ENCODE peak calls at places on chromosomes 16 and 17, in nine cellular contexts. L is stimulated activated CD4-positive, alpha-beta T cell treated with anti-CD3 and anti-CD28 coated beads, Interleukin-12 subunit alpha, Interleukin-12 subunit beta, amount 100 ng/mL, for 48 hours; Z is HS-5; O is AG10803; H is NCI-H1694 treated with DMSO at 0.1 percent for 48 hours; P is ELR; I is activated CD8-positive, alpha-beta T cell treated with anti-CD3 and anti-CD28 coated beads for 36 hours; Y is endothelial cell of umbilical vein; B is AG20443. S is an unnamed sample.

GRCh38 chr17:81558941-81559806 is 7.0 kb upstream of the FAAP100 start:
- DNase-seq in L (no peak), Z (no peak), O (no peak), H (no peak), P (peak), I (no peak), Y (no peak), B (no peak), S (no peak)

GRCh38 chr17:68198931-68199836 is 48.7 kb upstream of the AMZ2 start:
- DNase-seq in L (no peak), Z (no peak), O (no peak), H (no peak), P (no peak), I (peak), Y (no peak), B (peak), S (no peak)

GRCh38 chr16:4521971-4522623 is 16.5 kb downstream of the CDIP1 start:
- DNase-seq in L (no peak), Z (no peak), O (no peak), H (peak), P (no peak), I (no peak), Y (no peak), B (no peak), S (no peak)

GRCh38 chr17:35449371-35449931 is 885 bp upstream of the SLFN13 start:
- DNase-seq in L (no peak), Z (no peak), O (no peak), H (no peak), P (peak), I (no peak), Y (no peak), B (peak), S (no peak)

GRCh38 chr17:82772026-82772425 is 20.2 kb downstream of the TBCD start:
- DNase-seq in L (no peak), Z (no peak), O (peak), H (no peak), P (peak), I (no peak), Y (no peak), B (no peak), S (no peak)

GRCh38 chr16:27205436-27206065 is 2.2 kb downstream of the KDM8 start:
- DNase-seq in L (no peak), Z (no peak), O (no peak), H (no peak), P (no peak), I (no peak), Y (no peak), B (no peak), S (no peak)

GRCh38 chr16:70018254-70018653 is 67.1 kb downstream of the CLEC18A start:
- DNase-seq in L (no peak), Z (no peak), O (peak), H (no peak), P (peak), I (peak), Y (peak), B (no peak), S (peak)

GRCh38 chr16:12793120-12793889 is 10.4 kb downstream of the CPPED1 start:
- DNase-seq in L (no peak), Z (no peak), O (no peak), H (no peak), P (no peak), I (no peak), Y (no peak), B (no peak), S (no peak)

GRCh38 chr16:84768061-84768797 is 51.6 kb upstream of the CRISPLD2 start:
- DNase-seq in L (no peak), Z (no peak), O (peak), H (no peak), P (no peak), I (no peak), Y (no peak), B (no peak), S (no peak)

GRCh38 chr17:34706029-34706428 is 126.6 kb downstream of the TMEM132E start:
- DNase-seq in L (no peak), Z (no peak), O (no peak), H (no peak), P (peak), I (peak), Y (no peak), B (peak), S (peak)

GRCh38 chr17:38825762-38826247 is 684 bp upstream of the CWC25 start:
- DNase-seq in L (no peak), Z (no peak), O (no peak), H (no peak), P (no peak), I (no peak), Y (no peak), B (no peak), S (no peak)

GRCh38 chr17:1509255-1509943 is 7.0 kb downstream of the INPP5K start:
- DNase-seq in L (no peak), Z (no peak), O (no peak), H (no peak), P (peak), I (no peak), Y (no peak), B (no peak), S (no peak)

GRCh38 chr16:87966685-87967185 is 15.5 kb downstream of the BANP start:
- DNase-seq in L (no peak), Z (no peak), O (no peak), H (no peak), P (no peak), I (no peak), Y (peak), B (peak), S (no peak)

GRCh38 chr17:62995377-62995885 is 29.4 kb downstream of the TANC2 start:
- DNase-seq in L (no peak), Z (no peak), O (peak), H (no peak), P (peak), I (peak), Y (peak), B (no peak), S (peak)

GRCh38 chr17:48051278-48051677 is 3.1 kb downstream of the NFE2L1 start:
- DNase-seq in L (no peak), Z (no peak), O (no peak), H (no peak), P (no peak), I (no peak), Y (no peak), B (no peak), S (no peak)